ENCODE peak calls at places on chromosome 14, in ten cellular contexts. I, J, K, U, R, L, C, Q, B and V are unnamed samples.

GRCh38 chr14:26791117-26791806 is 193.4 kb upstream of the NOVA1 start:
- ATAC-seq in I (no peak), J (no peak), K (no peak), U (no peak), R (no peak), L (no peak), C (no peak), Q (no peak), B (no peak), V (no peak)

GRCh38 chr14:60278350-60278749 is 29.3 kb downstream of the PPM1A start:
- ATAC-seq in I (no peak), J (no peak), K (no peak), U (no peak), R (no peak), L (no peak), C (no peak), Q (no peak), B (no peak), V (no peak)

GRCh38 chr14:96197163-96197852 is 7.3 kb upstream of the BDKRB2 start:
- ATAC-seq in I (no peak), J (no peak), K (no peak), U (no peak), R (no peak), L (no peak), C (no peak), Q (no peak), B (no peak), V (no peak)

GRCh38 chr14:52307870-52308269 is 6.2 kb upstream of the PTGER2 start:
- ATAC-seq in I (no peak), J (no peak), K (no peak), U (no peak), R (peak; percentile 17), L (no peak), C (no peak), Q (no peak), B (no peak), V (no peak)

GRCh38 chr14:90508536-90509254 is 111.9 kb downstream of the CALM1 start:
- ATAC-seq in I (no peak), J (peak; percentile 25), K (no peak), U (no peak), R (no peak), L (no peak), C (no peak), Q (no peak), B (no peak), V (no peak)

GRCh38 chr14:93675651-93676050 is 112.6 kb downstream of the PRIMA1 start:
- ATAC-seq in I (no peak), J (no peak), K (no peak), U (no peak), R (no peak), L (no peak), C (no peak), Q (no peak), B (no peak), V (no peak)

GRCh38 chr14:51554953-51555352 is 96.8 kb upstream of the FRMD6 start:
- ATAC-seq in I (peak; percentile 61), J (no peak), K (no peak), U (no peak), R (peak; percentile 55), L (no peak), C (peak; percentile 33), Q (no peak), B (no peak), V (no peak)

GRCh38 chr14:103392572-103392971 is 7.4 kb downstream of the MARK3 start:
- ATAC-seq in I (no peak), J (no peak), K (no peak), U (no peak), R (no peak), L (no peak), C (no peak), Q (no peak), B (no peak), V (no peak)

GRCh38 chr14:93981874-93982683 is 5.7 kb upstream of the ASB2 start:
- ATAC-seq in I (no peak), J (no peak), K (peak; percentile 12), U (no peak), R (no peak), L (no peak), C (no peak), Q (no peak), B (no peak), V (no peak)

GRCh38 chr14:20493634-20494033 is 11.7 kb upstream of the RNASE10 start:
- ATAC-seq in I (no peak), J (no peak), K (peak; percentile 29), U (no peak), R (peak; percentile 59), L (no peak), C (no peak), Q (no peak), B (peak; percentile 62), V (peak; percentile 24)

GRCh38 chr14:101553931-101554330 is 7.4 kb upstream of the DIO3 start:
- ATAC-seq in I (no peak), J (no peak), K (no peak), U (no peak), R (no peak), L (no peak), C (no peak), Q (no peak), B (no peak), V (no peak)

GRCh38 chr14:105197274-105197673 is 16.2 kb upstream of the NUDT14 start:
- ATAC-seq in I (no peak), J (peak; percentile 21), K (peak; percentile 44), U (peak; percentile 4), R (peak; percentile 15), L (no peak), C (no peak), Q (no peak), B (peak; percentile 44), V (peak; percentile 55)

GRCh38 chr14:68111733-68112270 is 292.2 kb downstream of the RAD51B start:
- ATAC-seq in I (no peak), J (no peak), K (no peak), U (no peak), R (no peak), L (no peak), C (no peak), Q (no peak), B (no peak), V (no peak)

GRCh38 chr14:51614707-51615106 is 37.0 kb upstream of the FRMD6 start:
- ATAC-seq in I (no peak), J (no peak), K (no peak), U (no peak), R (no peak), L (peak; percentile 52), C (peak; percentile 46), Q (no peak), B (no peak), V (no peak)

GRCh38 chr14:102183922-102184677 is 44.4 kb downstream of the WDR20 start:
- ATAC-seq in I (no peak), J (no peak), K (no peak), U (no peak), R (peak; percentile 18), L (peak; percentile 46), C (no peak), Q (no peak), B (no peak), V (peak; percentile 47)

GRCh38 chr14:39055786-39056474 is 47.1 kb downstream of the SEC23A start:
- ATAC-seq in I (peak; percentile 34), J (no peak), K (no peak), U (no peak), R (no peak), L (no peak), C (no peak), Q (no peak), B (no peak), V (no peak)

GRCh38 chr14:102565331-102565887 is 27.0 kb upstream of the RCOR1 start:
- ATAC-seq in I (no peak), J (no peak), K (no peak), U (peak; percentile 52), R (peak; percentile 63), L (no peak), C (no peak), Q (no peak), B (peak; percentile 87), V (peak; percentile 87)

GRCh38 chr14:104724407-104724980 is 465 bp downstream of the ADSS1 start:
- ATAC-seq in I (peak; percentile 5), J (peak; percentile 36), K (peak; percentile 18), U (peak; percentile 17), R (peak; percentile 22), L (peak; percentile 8), C (peak; percentile 9), Q (peak; percentile 7), B (peak; percentile 7), V (peak; percentile 29)

GRCh38 chr14:101225729-101226152 is 322.2 kb upstream of the RTL1 start:
- ATAC-seq in I (no peak), J (no peak), K (no peak), U (no peak), R (no peak), L (no peak), C (no peak), Q (no peak), B (no peak), V (no peak)

GRCh38 chr14:38959021-38959420 is 144.0 kb downstream of the SEC23A start:
- ATAC-seq in I (no peak), J (no peak), K (no peak), U (no peak), R (no peak), L (no peak), C (no peak), Q (no peak), B (no peak), V (no peak)